ENCODE peak calls at places on chromosomes 16 and 17, in four cellular contexts. One of them, this sample, is unnamed.

GRCh38 chr17:82882715-82883446 is 43.1 kb upstream of the ZNF750 start:
- DNase-seq in psoas muscle: no peak
- DNase-seq in AG04450: no peak
- DNase-seq in Peyer's patch: peak
- DNase-seq in this sample: no peak

GRCh38 chr16:89395150-89396142 is 94.9 kb downstream of the ANKRD11 start:
- DNase-seq in AG04450: peak
- DNase-seq in psoas muscle: peak
- DNase-seq in Peyer's patch: peak
- DNase-seq in this sample: peak

GRCh38 chr16:19094542-19095365 is 19.0 kb upstream of the ITPRIPL2 start:
- DNase-seq in psoas muscle: no peak
- DNase-seq in AG04450: no peak
- DNase-seq in Peyer's patch: peak
- DNase-seq in this sample: peak

GRCh38 chr17:31629696-31630470 is 229.2 kb downstream of the COPRS start:
- DNase-seq in psoas muscle: no peak
- DNase-seq in AG04450: peak
- DNase-seq in Peyer's patch: no peak
- DNase-seq in this sample: no peak

GRCh38 chr16:67926181-67926742 is 5.4 kb downstream of the CTRL start:
- DNase-seq in AG04450: no peak
- DNase-seq in Peyer's patch: no peak
- DNase-seq in psoas muscle: no peak
- DNase-seq in this sample: peak

GRCh38 chr16:81564368-81565060 is 119.9 kb downstream of the CMIP start:
- DNase-seq in Peyer's patch: no peak
- DNase-seq in psoas muscle: no peak
- DNase-seq in AG04450: no peak
- DNase-seq in this sample: no peak

GRCh38 chr16:74575805-74576643 is 30.9 kb downstream of the GLG1 start:
- DNase-seq in psoas muscle: no peak
- DNase-seq in AG04450: no peak
- DNase-seq in Peyer's patch: no peak
- DNase-seq in this sample: no peak

GRCh38 chr17:49817993-49818392 is 29.5 kb downstream of the KAT7 start:
- DNase-seq in AG04450: no peak
- DNase-seq in psoas muscle: no peak
- DNase-seq in Peyer's patch: no peak
- DNase-seq in this sample: no peak

GRCh38 chr16:50025544-50025931 is 513 bp downstream of the CNEP1R1 start:
- DNase-seq in AG04450: no peak
- DNase-seq in psoas muscle: no peak
- DNase-seq in Peyer's patch: peak
- DNase-seq in this sample: no peak

DNA sequence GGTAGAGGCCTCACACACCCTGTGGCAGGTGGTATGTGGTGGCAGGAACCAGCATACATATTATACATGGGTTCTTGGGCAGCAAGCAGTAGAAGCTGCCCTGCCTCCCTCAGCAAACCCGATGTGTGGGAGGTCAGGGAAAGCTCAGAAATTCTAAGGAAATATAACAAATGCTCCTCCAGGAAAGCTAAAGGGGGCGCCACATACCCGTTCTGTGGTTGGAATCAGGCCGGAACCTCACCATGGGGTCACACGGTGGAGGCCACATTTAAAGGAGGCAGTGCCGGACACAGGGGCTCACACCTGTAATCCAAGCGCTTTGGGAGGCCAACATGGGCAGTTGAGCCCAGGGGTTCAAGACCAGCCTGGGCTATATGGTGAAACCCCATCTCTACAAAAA is 12.4 kb upstream of the KATNB1 start:
- DNase-seq in AG04450: no peak
- DNase-seq in psoas muscle: no peak
- DNase-seq in Peyer's patch: no peak
- DNase-seq in this sample: no peak
- TF ChIP-seq CTCF in AG04450: no peak
- TF ChIP-seq CTCF in psoas muscle: no peak
- TF ChIP-seq CTCF in Peyer's patch: peak
- TF ChIP-seq CTCF in this sample: no peak

GRCh38 chr17:8696456-8696855 is 48.2 kb downstream of the CCDC42 start:
- DNase-seq in Peyer's patch: no peak
- DNase-seq in psoas muscle: no peak
- DNase-seq in AG04450: no peak
- DNase-seq in this sample: peak
- TF ChIP-seq CTCF in Peyer's patch: no peak
- TF ChIP-seq CTCF in psoas muscle: no peak
- TF ChIP-seq CTCF in AG04450: no peak
- TF ChIP-seq CTCF in this sample: no peak

GRCh38 chr17:56319531-56319930 is 166.3 kb downstream of the ANKFN1 start:
- DNase-seq in AG04450: peak
- DNase-seq in Peyer's patch: no peak
- DNase-seq in psoas muscle: no peak
- DNase-seq in this sample: no peak
- TF ChIP-seq CTCF in AG04450: peak
- TF ChIP-seq CTCF in Peyer's patch: peak
- TF ChIP-seq CTCF in psoas muscle: peak
- TF ChIP-seq CTCF in this sample: no peak

GRCh38 chr16:85675528-85675927 is 13.2 kb downstream of the GINS2 start:
- DNase-seq in Peyer's patch: no peak
- DNase-seq in AG04450: no peak
- DNase-seq in psoas muscle: no peak
- DNase-seq in this sample: no peak
- TF ChIP-seq CTCF in Peyer's patch: peak
- TF ChIP-seq CTCF in AG04450: peak
- TF ChIP-seq CTCF in psoas muscle: peak
- TF ChIP-seq CTCF in this sample: no peak

DNA sequence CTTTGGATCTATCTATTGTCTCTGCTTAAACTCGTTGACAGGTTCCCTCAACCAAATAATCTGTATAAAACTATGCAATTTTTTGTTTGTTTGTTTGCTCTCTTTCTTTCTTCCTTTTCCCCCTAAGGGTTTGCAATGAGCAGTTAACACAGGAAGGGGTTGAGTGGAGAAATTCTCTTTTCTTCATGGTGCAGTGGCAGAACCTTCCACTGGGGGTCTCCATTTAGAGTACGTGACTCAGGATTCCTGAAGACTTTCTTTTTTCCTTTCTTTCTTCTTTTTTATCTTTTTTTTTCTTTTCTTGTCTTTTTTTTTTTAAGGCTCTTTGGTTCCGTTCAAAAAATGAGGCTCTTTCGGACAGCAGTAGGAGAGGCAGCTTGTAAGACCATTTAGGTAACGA is 19.5 kb upstream of the RBFOX1 start:
- DNase-seq in Peyer's patch: no peak
- DNase-seq in AG04450: no peak
- DNase-seq in psoas muscle: no peak
- DNase-seq in this sample: no peak
- TF ChIP-seq CTCF in Peyer's patch: no peak
- TF ChIP-seq CTCF in AG04450: no peak
- TF ChIP-seq CTCF in psoas muscle: peak
- TF ChIP-seq CTCF in this sample: no peak